ENCODE peak calls at places on chromosomes 16 and 17, in nine cellular contexts. L, T, R, D, P, O, Y, H and C are unnamed samples. For H3K4me1, the result is how much of the 10 kb centered on the place peaks cover.

GRCh38 chr16:17749706-17750105 is 278.9 kb upstream of the XYLT1 start:
- DNase-seq in L (no peak), T (no peak), R (no peak), D (no peak), P (no peak), O (no peak), Y (no peak), H (no peak), C (no peak)

GRCh38 chr17:12637745-12638651 is 27.7 kb upstream of the MYOCD start:
- DNase-seq in L (no peak), T (no peak), R (no peak), D (no peak), P (no peak), O (no peak), Y (no peak), H (no peak), C (no peak)

GRCh38 chr16:67349172-67349571 is 22.6 kb downstream of the LRRC36 start:
- DNase-seq in L (no peak), T (no peak), R (no peak), D (peak), P (peak), O (no peak), Y (no peak), H (no peak), C (no peak)

GRCh38 chr17:83173997-83174858 is 94.8 kb downstream of the METRNL start:
- DNase-seq in L (no peak), T (peak), R (peak), D (peak), P (no peak), O (no peak), Y (peak), H (peak), C (no peak)

GRCh38 chr16:9362050-9362449 is 270.6 kb downstream of the HAPSTR1 start:
- DNase-seq in L (no peak), T (no peak), R (no peak), D (no peak), P (no peak), O (no peak), Y (no peak), H (no peak), C (no peak)

GRCh38 chr16:89711601-89712475 is 8.9 kb downstream of the VPS9D1 start:
- DNase-seq in L (peak), T (peak), R (no peak), D (peak), P (no peak), O (peak), Y (peak), H (no peak), C (peak)

GRCh38 chr16:66858740-66859396 is 14.7 kb downstream of the CA7 start:
- DNase-seq in L (peak), T (peak), R (no peak), D (peak), P (no peak), O (no peak), Y (no peak), H (peak), C (no peak)

GRCh38 chr17:37490638-37491614 is 1.2 kb downstream of the DUSP14 start:
- DNase-seq in L (peak), T (no peak), R (peak), D (peak), P (peak), O (peak), Y (peak), H (peak), C (no peak)

GRCh38 chr16:8848231-8848938 is 20.4 kb downstream of the CARHSP1 start:
- DNase-seq in L (peak), T (peak), R (peak), D (no peak), P (no peak), O (no peak), Y (no peak), H (peak), C (no peak)

GRCh38 chr17:3893003-3893719 is at the start of gene CAMKK1:
- DNase-seq in L (peak), T (peak), R (peak), D (peak), P (no peak), O (peak), Y (peak), H (peak), C (peak)

GRCh38 chr16:62068747-62069146 is 32.5 kb upstream of the CDH8 start:
- DNase-seq in L (no peak), T (no peak), R (no peak), D (peak), P (no peak), O (no peak), Y (no peak), H (no peak), C (no peak)

GRCh38 chr17:11300201-11300600 is 59.2 kb downstream of the SHISA6 start:
- DNase-seq in L (no peak), T (no peak), R (no peak), D (no peak), P (no peak), O (no peak), Y (no peak), H (no peak), C (no peak)

GRCh38 chr17:45228121-45228941 is 6.6 kb downstream of the FMNL1 start:
- DNase-seq in L (peak), T (peak), R (no peak), D (no peak), P (no peak), O (no peak), Y (peak), H (peak), C (peak)

GRCh38 chr16:19086322-19087199 is 19.1 kb downstream of the COQ7 start:
- DNase-seq in L (peak), T (peak), R (peak), D (peak), P (no peak), O (peak), Y (peak), H (peak), C (peak)

GRCh38 chr17:412211-413015 is 59.8 kb upstream of the RPH3AL start:
- DNase-seq in L (no peak), T (no peak), R (no peak), D (peak), P (no peak), O (peak), Y (peak), H (no peak), C (peak)

GRCh38 chr16:56423584-56424403 is 1.6 kb downstream of the AMFR start:
- DNase-seq in L (no peak), T (no peak), R (no peak), D (peak), P (no peak), O (no peak), Y (no peak), H (no peak), C (peak)

GRCh38 chr16:30535777-30536190 is 1.1 kb upstream of the ZNF747 start:
- DNase-seq in L (peak), T (peak), R (peak), D (peak), P (no peak), O (peak), Y (peak), H (peak), C (peak)

GRCh38 chr17:42530952-42531454 is 5.0 kb upstream of the NAGLU start:
- DNase-seq in L (no peak), T (no peak), R (no peak), D (no peak), P (no peak), O (no peak), Y (peak), H (peak), C (no peak)

DNA sequence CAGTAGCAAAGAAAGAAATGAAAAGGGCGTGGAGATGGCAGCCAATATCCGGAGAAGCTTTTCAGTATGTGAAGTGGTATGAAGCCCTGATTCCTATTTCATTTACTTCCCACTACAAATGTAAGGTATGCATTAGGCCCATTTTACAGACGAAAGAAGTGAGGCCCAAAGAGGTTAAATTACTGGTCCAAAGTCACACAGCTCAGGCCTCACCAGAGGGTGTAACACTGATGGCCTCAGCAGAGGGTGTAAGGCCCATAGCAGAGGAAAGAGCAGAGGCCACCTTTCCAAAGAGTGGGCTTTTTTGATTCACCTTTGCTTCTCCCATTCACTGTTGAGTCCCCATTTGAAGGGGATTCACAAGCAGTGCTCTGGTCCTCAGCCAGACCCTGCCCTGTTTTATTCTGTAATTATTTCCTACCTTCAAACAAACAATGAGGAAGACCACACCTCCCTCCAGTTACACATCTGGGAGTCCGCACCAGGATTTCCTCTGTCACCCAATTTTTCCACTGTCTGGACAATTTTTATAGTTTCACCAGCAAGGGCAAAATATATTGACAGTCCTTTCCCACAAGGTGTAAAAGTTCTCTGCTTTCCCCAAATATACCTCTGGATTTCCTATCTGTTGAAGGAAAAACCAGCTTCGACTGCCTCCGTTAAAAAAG is 7.1 kb downstream of the ZFHX3 start:
- DNase-seq in L (no peak), T (no peak), R (peak), D (no peak), P (no peak), O (no peak), Y (no peak), H (no peak), C (no peak)
- H3K4me1 ChIP-seq in L (half or more), T (under half), R (half or more), D (under half), P (under half), O (under half), Y (half or more), H (half or more), C (under half)

DNA sequence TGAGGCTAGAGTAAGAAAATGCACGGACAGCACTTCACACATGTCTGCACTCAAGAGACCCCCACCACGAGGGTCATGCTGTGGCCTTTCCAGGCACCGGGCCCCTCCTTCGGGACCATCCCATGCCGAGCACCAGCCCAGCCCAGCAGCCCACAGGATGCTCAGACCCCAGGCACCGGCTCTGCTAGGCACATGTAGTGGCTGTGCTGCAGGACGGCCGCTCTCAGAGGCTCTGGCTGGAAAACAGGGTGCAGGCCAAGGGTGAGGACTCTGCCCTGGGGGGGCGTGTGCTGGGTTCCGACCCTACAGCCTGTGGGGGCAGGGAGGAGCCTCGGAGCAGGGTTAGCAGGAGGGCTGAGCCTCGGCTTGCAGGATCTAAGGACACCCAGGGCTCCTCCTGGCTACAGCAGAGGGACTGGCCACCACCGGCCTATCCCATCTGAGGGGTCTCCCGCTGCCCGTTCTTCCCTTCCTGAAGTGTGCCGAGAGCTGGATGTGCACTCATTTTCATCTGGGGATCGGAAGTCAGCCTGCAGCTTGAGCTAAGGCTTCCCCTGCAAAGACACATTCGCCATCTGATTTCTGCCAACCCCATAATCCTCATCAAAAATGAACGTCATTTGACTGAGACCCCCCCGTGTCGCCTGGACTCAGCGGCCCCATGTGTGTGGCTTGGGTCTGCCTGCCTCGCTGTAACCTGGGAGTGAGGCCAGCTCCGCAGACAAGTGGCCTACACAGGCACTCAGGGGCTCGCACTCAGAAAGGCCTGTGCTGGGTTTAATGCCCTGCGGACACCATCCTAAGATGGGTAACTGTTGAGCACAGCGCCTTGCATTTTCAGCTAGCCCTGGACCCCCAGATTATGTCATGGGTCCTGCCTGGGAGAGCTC is 293.1 kb upstream of the FOXF1 start:
- DNase-seq in L (no peak), T (peak), R (peak), D (no peak), P (no peak), O (no peak), Y (no peak), H (no peak), C (no peak)
- H3K27ac ChIP-seq in L (no peak), T (no peak), R (no peak), D (no peak), P (no peak), O (no peak), Y (peak), H (no peak), C (no peak)

DNA sequence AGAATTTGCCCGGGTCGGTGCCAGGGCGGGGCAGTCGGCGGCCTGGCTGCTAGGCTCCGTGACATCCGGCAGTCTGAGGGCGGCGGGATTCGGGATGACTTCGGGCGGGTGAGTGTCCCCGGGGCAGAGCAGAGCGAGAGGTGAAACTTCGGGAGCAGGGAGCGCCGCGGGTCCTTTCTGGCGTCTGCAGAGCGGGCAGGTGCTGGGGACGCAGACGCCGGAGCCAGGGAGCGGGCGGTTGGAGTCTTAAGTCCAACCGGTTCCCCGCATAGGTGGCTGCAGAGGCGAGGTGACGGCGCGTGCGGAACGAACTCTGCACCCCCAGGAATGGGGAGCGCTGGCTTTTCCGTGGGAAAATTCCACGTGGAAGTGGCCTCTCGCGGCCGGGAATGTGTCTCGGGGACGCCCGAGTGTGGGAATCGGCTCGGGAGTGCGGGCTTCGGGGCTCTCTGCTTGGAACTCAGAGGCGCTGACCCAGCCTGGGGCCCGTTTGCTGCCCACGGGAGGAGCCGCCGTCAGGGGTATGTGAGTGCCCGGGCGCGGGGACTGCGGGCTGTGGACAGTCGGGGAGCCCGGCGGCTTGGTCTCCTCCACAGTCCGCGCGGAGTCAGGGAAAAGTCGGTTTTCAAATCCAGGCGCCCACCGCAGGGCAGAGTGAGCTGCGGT is at the start of gene B4GALNT2:
- DNase-seq in L (no peak), T (peak), R (no peak), D (peak), P (no peak), O (no peak), Y (peak), H (peak), C (no peak)
- H3K4me3 ChIP-seq in L (no peak), T (peak), R (peak), D (peak), P (peak), O (peak), Y (no peak), H (peak), C (no peak)

DNA sequence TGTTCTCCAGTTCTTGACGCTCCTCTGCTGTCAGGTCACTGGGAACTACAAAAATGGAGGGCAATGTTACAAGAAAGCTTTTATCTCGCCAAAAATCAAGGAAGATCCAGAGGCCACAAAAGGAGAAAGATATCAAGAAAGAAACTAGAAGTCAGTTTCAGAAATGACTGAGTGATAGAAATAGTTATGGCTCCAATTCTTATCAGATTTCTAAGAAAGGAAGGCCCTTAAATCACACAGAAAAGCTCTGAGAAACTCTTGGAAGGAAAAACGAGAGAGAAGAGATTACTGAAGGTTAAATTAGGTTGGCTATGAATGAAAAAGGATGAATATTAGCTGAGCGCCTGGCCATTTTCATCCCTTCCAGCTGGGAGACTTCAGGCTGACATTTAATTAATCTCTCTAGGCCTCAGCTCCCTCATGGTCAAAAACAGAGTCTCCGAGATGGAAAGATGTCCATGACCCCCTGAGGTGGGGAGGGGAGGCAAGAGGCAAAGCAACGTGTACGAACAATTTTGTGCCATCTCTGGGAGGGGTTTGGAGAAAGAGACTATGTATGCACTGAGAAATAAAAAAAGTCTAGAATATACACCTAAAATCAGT is 72.3 kb downstream of the CYTH1 start:
- DNase-seq in L (no peak), T (no peak), R (no peak), D (no peak), P (no peak), O (no peak), Y (no peak), H (no peak), C (no peak)
- H3K4me1 ChIP-seq in L (under half), T (under half), R (under half), D (under half), P (under half), O (under half), Y (under half), H (under half), C (half or more)

GRCh38 chr17:50956409-50956749 is 90.2 kb upstream of the TOB1 start:
- DNase-seq in L (no peak), T (no peak), R (no peak), D (no peak), P (no peak), O (no peak), Y (no peak), H (no peak), C (no peak)

GRCh38 chr17:50955160-50955559 is 89.0 kb upstream of the TOB1 start:
- DNase-seq in L (no peak), T (no peak), R (no peak), D (no peak), P (no peak), O (no peak), Y (no peak), H (no peak), C (no peak)

GRCh38 chr17:50954641-50955121 is 88.5 kb upstream of the TOB1 start:
- DNase-seq in L (no peak), T (no peak), R (no peak), D (no peak), P (no peak), O (no peak), Y (no peak), H (no peak), C (no peak)

GRCh38 chr17:50956750-50957523 is 90.8 kb upstream of the TOB1 start:
- DNase-seq in L (peak), T (peak), R (peak), D (peak), P (no peak), O (peak), Y (peak), H (peak), C (peak)

DNA sequence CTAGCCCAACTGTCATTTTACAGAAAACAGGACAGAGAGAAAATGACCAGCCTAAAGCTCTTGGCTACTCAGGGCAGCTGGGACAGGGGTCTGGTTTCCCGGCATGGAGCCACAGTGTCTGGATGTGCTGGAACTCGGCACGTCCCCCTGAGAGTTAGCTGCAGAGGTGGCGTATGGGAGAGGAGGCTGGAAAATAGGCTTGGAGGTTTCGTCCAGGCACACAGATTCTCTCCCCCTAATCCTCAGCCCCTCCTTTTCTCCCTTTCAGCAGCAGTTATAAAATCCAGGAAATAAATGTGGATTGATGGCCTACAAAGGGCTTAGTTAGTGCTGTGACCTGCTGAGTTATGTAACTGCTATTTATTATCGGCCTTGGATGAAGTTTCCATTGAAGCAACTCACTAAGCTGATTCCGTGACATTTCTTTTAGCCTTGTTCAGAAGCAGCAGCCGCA is 89.5 kb upstream of the TOB1 start:
- DNase-seq in L (no peak), T (no peak), R (no peak), D (no peak), P (no peak), O (no peak), Y (no peak), H (no peak), C (no peak)
- H3K27ac ChIP-seq in L (peak), T (peak), R (peak), D (no peak), P (no peak), O (peak), Y (peak), H (peak), C (no peak)